ENCODE peak calls at places on chromosomes 5 and 9, in six cellular contexts. V, G, R, A, P and O are unnamed samples.

GRCh38 chr9:7058539-7058938 is 300.8 kb downstream of the KDM4C start:
- DNase-seq in P (no peak), G (no peak), V (peak), R (no peak), A (no peak), O (no peak)

GRCh38 chr5:147452137-147452838 is 57.6 kb downstream of the DPYSL3 start:
- DNase-seq in P (no peak), V (no peak), G (no peak), R (no peak), A (no peak), O (no peak)

GRCh38 chr5:177303121-177303924 is at the start of the genes PRELID1 and RAB24:
- DNase-seq in R (peak), A (peak), P (no peak), G (peak), V (peak), O (peak)

GRCh38 chr5:66805514-66806430 is 209.6 kb downstream of the MAST4 start:
- DNase-seq in R (no peak), G (no peak), P (no peak), A (no peak), V (no peak), O (no peak)

GRCh38 chr5:35201291-35201690 is 29.0 kb downstream of the PRLR start:
- DNase-seq in G (no peak), V (no peak), P (no peak), R (no peak), A (no peak), O (no peak)

GRCh38 chr9:15513335-15513734 is 2.6 kb upstream of the PSIP1 start:
- DNase-seq in G (no peak), V (peak), A (peak), R (no peak), P (no peak), O (no peak)

GRCh38 chr5:92994392-92994791 is 586.6 kb downstream of the NR2F1-AS1 start:
- DNase-seq in G (no peak), R (no peak), V (no peak), P (no peak), A (no peak), O (no peak)

GRCh38 chr5:149358294-149358651 is 427 bp downstream of the PCYOX1L start:
- DNase-seq in G (peak), V (no peak), R (no peak), P (no peak), A (peak), O (no peak)

GRCh38 chr5:107134931-107135330 is 535.8 kb downstream of the EFNA5 start:
- DNase-seq in G (no peak), R (no peak), A (no peak), P (no peak), V (no peak), O (no peak)

GRCh38 chr5:76372320-76373054 is 30.6 kb upstream of the IQGAP2 start:
- DNase-seq in V (peak), P (peak), R (no peak), G (no peak), A (no peak), O (no peak)

GRCh38 chr5:150783422-150783928 is 4.9 kb downstream of the SMIM3 start:
- DNase-seq in G (no peak), R (peak), P (peak), A (peak), V (peak), O (peak)

GRCh38 chr5:172753101-172753500 is 17.9 kb downstream of the DUSP1 start:
- DNase-seq in P (no peak), A (no peak), R (no peak), G (no peak), V (no peak), O (no peak)

GRCh38 chr9:38037981-38038306 is 31.1 kb downstream of the SHB start:
- DNase-seq in G (no peak), V (no peak), A (no peak), R (no peak), P (no peak), O (no peak)

GRCh38 chr5:44365351-44365750 is 23.9 kb downstream of the FGF10 start:
- DNase-seq in P (peak), G (no peak), R (no peak), V (peak), A (no peak), O (no peak)